ENCODE peak calls at places on chromosomes 3 and 15, in seven cellular contexts. X is ovary; J is NCI-H2029 treated with DMSO at 0.1 percent for 48 hours; D is brain microvascular endothelial cell; Y is CD8-positive, alpha-beta memory T cell; A is NCI-H446; R is non-pigmented ciliary epithelial cell. W is an unnamed sample.

GRCh38 chr15:40437754-40438687 is 2.7 kb upstream of the BAHD1 start:
- DNase-seq in D (no peak), Y (no peak), J (no peak), X (peak), A (no peak), R (no peak), W (no peak)

GRCh38 chr3:172530566-172530965 is 7.3 kb upstream of the TNFSF10 start:
- DNase-seq in X (no peak), A (no peak), D (no peak), Y (no peak), R (no peak), J (no peak), W (no peak)

GRCh38 chr15:89399390-89400120 is 64.9 kb upstream of the POLG start:
- DNase-seq in A (peak), R (no peak), X (no peak), D (no peak), J (no peak), Y (peak), W (peak)

GRCh38 chr15:74245342-74245931 is 9.3 kb downstream of the CCDC33 start:
- DNase-seq in X (no peak), Y (no peak), R (no peak), D (no peak), A (peak), J (peak), W (peak)

GRCh38 chr15:61106044-61106834 is 122.9 kb downstream of the RORA start:
- DNase-seq in D (no peak), J (no peak), R (no peak), A (no peak), Y (no peak), X (no peak), W (no peak)

GRCh38 chr3:42659451-42660130 is 6.1 kb downstream of the ZBTB47 start:
- DNase-seq in J (no peak), D (no peak), A (no peak), Y (no peak), X (peak), R (no peak), W (no peak)

GRCh38 chr3:124248471-124249028 is 256.6 kb upstream of the ROPN1 start:
- DNase-seq in R (peak), A (no peak), Y (no peak), X (no peak), J (no peak), D (peak), W (no peak)

GRCh38 chr15:79170256-79170664 is 79.7 kb upstream of the RASGRF1 start:
- DNase-seq in J (no peak), X (no peak), D (peak), R (no peak), Y (no peak), A (no peak), W (no peak)

GRCh38 chr3:196422976-196423781 is 9.0 kb downstream of the UBXN7 start:
- DNase-seq in A (peak), D (no peak), X (no peak), R (no peak), Y (no peak), J (peak), W (no peak)

GRCh38 chr3:197298858-197299854 is 744 bp upstream of the DLG1 start:
- DNase-seq in X (peak), A (no peak), J (peak), R (no peak), D (no peak), Y (peak), W (peak)

GRCh38 chr3:166274996-166275395 is 437.8 kb upstream of the BCHE start:
- DNase-seq in Y (no peak), D (no peak), X (no peak), A (no peak), J (no peak), R (no peak), W (no peak)

GRCh38 chr15:67048281-67049279 is 16.8 kb upstream of the SMAD3 start:
- DNase-seq in D (peak), A (no peak), J (no peak), Y (no peak), R (no peak), X (no peak), W (no peak)